ENCODE peak calls at places on chromosomes 5 and 9, in eight cellular contexts. Z is CD8-positive, alpha-beta T cell; A is CD4-positive, CD25-positive, alpha-beta regulatory T cell; D is fibroblast of lung; E is colonic mucosa; C is heart right ventricle; R is tibial artery; S is spleen. F is an unnamed sample.

GRCh38 chr5:35815089-35815936 is 41.4 kb upstream of the IL7R start:
- DNase-seq in Z (peak), A (peak), D (peak), E (peak), C (no peak), R (no peak), S (no peak), F (no peak)

GRCh38 chr9:89497181-89497963 is 541 bp downstream of the SEMA4D start:
- DNase-seq in Z (peak), A (peak), D (no peak), E (peak), C (no peak), R (no peak), S (peak), F (no peak)

GRCh38 chr9:32571969-32572899 is 725 bp downstream of the NDUFB6 start:
- DNase-seq in Z (peak), A (peak), D (peak), E (peak), C (peak), R (no peak), S (peak), F (no peak)

GRCh38 chr9:69955536-69956355 is 87.9 kb upstream of the MAMDC2 start:
- DNase-seq in Z (no peak), A (no peak), D (no peak), E (no peak), C (peak), R (no peak), S (no peak), F (no peak)

GRCh38 chr9:126809068-126809467 is 4.2 kb downstream of the ZBTB43 start:
- DNase-seq in Z (no peak), A (no peak), D (peak), E (no peak), C (no peak), R (no peak), S (no peak), F (no peak)

GRCh38 chr5:127757576-127757975 is 54.4 kb downstream of the CCDC192 start:
- DNase-seq in Z (no peak), A (peak), D (peak), E (peak), C (no peak), R (no peak), S (no peak), F (no peak)

GRCh38 chr9:19629506-19629905 is 159.3 kb downstream of the SLC24A2 start:
- DNase-seq in Z (no peak), A (no peak), D (no peak), E (no peak), C (no peak), R (no peak), S (no peak), F (no peak)

GRCh38 chr5:159310492-159310891 is 19.8 kb downstream of the IL12B start:
- DNase-seq in Z (peak), A (peak), D (no peak), E (peak), C (no peak), R (no peak), S (peak), F (no peak)

GRCh38 chr5:171207256-171207866 is 101.7 kb upstream of the TLX3 start:
- DNase-seq in Z (peak), A (peak), D (peak), E (no peak), C (no peak), R (no peak), S (no peak), F (no peak)

GRCh38 chr9:131851414-131851813 is 111.5 kb upstream of the RAPGEF1 start:
- DNase-seq in Z (no peak), A (no peak), D (no peak), E (no peak), C (no peak), R (no peak), S (no peak), F (no peak)

GRCh38 chr5:107467137-107467932 is 203.4 kb downstream of the EFNA5 start:
- DNase-seq in Z (no peak), A (no peak), D (no peak), E (peak), C (no peak), R (no peak), S (no peak), F (no peak)

GRCh38 chr5:38208782-38209378 is 49.5 kb upstream of the EGFLAM start:
- DNase-seq in Z (no peak), A (peak), D (peak), E (no peak), C (no peak), R (no peak), S (no peak), F (peak)

GRCh38 chr5:153618857-153619256 is 128.4 kb downstream of the GRIA1 start:
- DNase-seq in Z (no peak), A (no peak), D (no peak), E (no peak), C (no peak), R (no peak), S (no peak), F (peak)

GRCh38 chr5:138280915-138281314 is 6.5 kb upstream of the GFRA3 start:
- DNase-seq in Z (no peak), A (no peak), D (no peak), E (no peak), C (no peak), R (no peak), S (no peak), F (no peak)

GRCh38 chr9:98129451-98129881 is 10.4 kb upstream of the TRIM14 start:
- DNase-seq in Z (no peak), A (peak), D (no peak), E (no peak), C (no peak), R (peak), S (peak), F (no peak)

GRCh38 chr5:37831821-37832524 is 7.9 kb downstream of the GDNF start:
- DNase-seq in Z (no peak), A (no peak), D (peak), E (no peak), C (no peak), R (no peak), S (no peak), F (no peak)

GRCh38 chr5:54867310-54867944 is 118.0 kb downstream of the ESM1 start:
- DNase-seq in Z (no peak), A (peak), D (peak), E (no peak), C (no peak), R (no peak), S (no peak), F (no peak)

GRCh38 chr5:84696651-84697050 is 312.0 kb upstream of the EDIL3 start:
- DNase-seq in Z (no peak), A (no peak), D (peak), E (no peak), C (no peak), R (no peak), S (no peak), F (peak)

GRCh38 chr9:114250235-114250568 is 72.7 kb upstream of the ORM1 start:
- DNase-seq in Z (no peak), A (no peak), D (peak), E (peak), C (peak), R (peak), S (no peak), F (no peak)

GRCh38 chr9:137045294-137046093 is 483 bp downstream of the NPDC1 start:
- DNase-seq in Z (no peak), A (peak), D (peak), E (peak), C (peak), R (no peak), S (no peak), F (no peak)

GRCh38 chr9:137042751-137043727 is 2.9 kb downstream of the NPDC1 start:
- DNase-seq in Z (no peak), A (no peak), D (no peak), E (no peak), C (peak), R (no peak), S (no peak), F (no peak)

GRCh38 chr9:137046094-137046787 is at the start of gene NPDC1:
- DNase-seq in Z (peak), A (peak), D (peak), E (peak), C (peak), R (peak), S (peak), F (no peak)

GRCh38 chr9:137044502-137045177 is 1.3 kb downstream of the NPDC1 start:
- DNase-seq in Z (no peak), A (peak), D (no peak), E (peak), C (no peak), R (no peak), S (no peak), F (no peak)

DNA sequence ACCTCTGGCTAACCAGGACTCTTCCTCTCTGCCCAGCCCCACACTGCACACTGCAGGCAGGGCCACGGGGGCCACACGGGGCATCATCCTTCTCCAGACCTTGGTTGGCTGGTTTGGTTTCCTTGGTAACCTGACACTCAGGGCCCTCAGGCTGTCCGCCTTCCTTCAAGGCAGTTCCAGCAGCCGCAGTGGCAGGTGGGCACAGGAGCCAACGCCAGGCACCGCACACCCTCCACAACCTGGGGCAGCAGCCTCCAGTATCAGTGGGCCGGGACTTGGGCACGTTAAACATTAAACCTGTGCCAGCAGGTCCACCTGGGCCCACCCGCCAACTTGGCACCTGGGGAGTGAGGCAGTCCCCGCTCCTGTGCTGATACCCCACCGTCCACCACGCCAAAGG is 1.9 kb downstream of the NPDC1 start:
- DNase-seq in Z (no peak), A (no peak), D (no peak), E (no peak), C (no peak), R (no peak), S (no peak), F (no peak)
- H3K27ac ChIP-seq in Z (no peak), A (no peak), D (no peak), E (peak), C (peak), R (no peak), S (peak), F (no peak)

GRCh38 chr9:9499546-9499945 is 1113.3 kb downstream of the PTPRD start:
- DNase-seq in Z (no peak), A (no peak), D (no peak), E (no peak), C (no peak), R (no peak), S (no peak), F (no peak)

GRCh38 chr9:9504869-9505268 is 1107.9 kb downstream of the PTPRD start:
- DNase-seq in Z (no peak), A (no peak), D (no peak), E (no peak), C (no peak), R (no peak), S (no peak), F (no peak)
- H3K4me3 ChIP-seq in Z (no peak), A (no peak), D (no peak), E (no peak), C (no peak), R (no peak), S (no peak), F (no peak)

GRCh38 chr9:121326130-121326838 is 43.8 kb downstream of the STOM start:
- DNase-seq in Z (no peak), A (no peak), D (peak), E (peak), C (peak), R (peak), S (peak), F (no peak)

GRCh38 chr9:121324316-121324715 is 45.7 kb downstream of the STOM start:
- DNase-seq in Z (no peak), A (no peak), D (no peak), E (no peak), C (no peak), R (no peak), S (no peak), F (no peak)

GRCh38 chr9:121326924-121327613 is 43.0 kb downstream of the STOM start:
- DNase-seq in Z (no peak), A (no peak), D (no peak), E (no peak), C (no peak), R (no peak), S (no peak), F (no peak)

GRCh38 chr9:121324755-121325154 is 45.3 kb downstream of the STOM start:
- DNase-seq in Z (no peak), A (no peak), D (no peak), E (no peak), C (no peak), R (no peak), S (no peak), F (no peak)

GRCh38 chr9:121325387-121325786 is 44.7 kb downstream of the STOM start:
- DNase-seq in Z (no peak), A (no peak), D (no peak), E (no peak), C (no peak), R (no peak), S (no peak), F (no peak)
- H3K27ac ChIP-seq in Z (no peak), A (no peak), D (peak), E (peak), C (peak), R (peak), S (peak), F (no peak)

DNA sequence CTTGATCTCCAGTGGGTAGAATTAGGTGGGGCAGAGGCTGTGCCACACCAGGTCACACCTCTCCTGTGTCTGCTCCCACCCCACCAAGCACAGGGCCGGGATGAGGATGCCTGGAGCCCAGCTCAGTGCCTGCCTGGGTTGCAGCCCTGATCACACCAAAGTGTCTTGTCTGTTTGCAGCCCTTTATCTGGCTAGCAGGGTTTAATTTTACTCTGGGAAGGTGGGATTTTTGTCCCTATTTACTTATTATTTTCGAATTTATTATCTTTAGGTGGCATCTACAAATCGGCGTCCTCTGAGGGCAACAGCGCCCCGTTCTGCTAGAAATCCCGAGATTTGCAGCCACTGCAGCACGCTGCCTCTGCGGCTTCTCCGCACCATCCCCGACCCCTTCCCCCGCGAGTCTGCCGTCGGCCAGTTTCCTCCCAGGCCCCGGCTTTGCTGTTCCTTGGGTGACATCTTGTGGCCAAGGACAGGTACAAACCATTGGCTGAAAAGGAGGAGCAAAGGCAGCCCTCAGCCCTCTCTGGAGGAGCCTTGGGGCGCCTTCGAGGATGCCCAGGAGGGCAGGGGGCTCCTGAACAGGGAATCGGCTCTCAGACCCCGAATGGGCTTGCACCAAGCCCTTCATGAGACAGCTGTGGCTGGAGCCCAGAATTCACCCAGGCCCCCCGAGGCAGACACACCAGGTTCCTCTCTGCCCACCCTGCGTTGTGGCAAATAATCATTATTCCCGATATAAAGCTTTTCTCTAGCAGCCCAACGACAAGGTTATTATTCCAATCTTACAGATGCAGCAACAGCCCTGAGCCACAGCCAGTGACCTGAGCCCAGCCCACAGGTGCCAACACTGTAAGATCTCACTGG is 113.0 kb downstream of the GAPVD1 start:
- DNase-seq in Z (peak), A (peak), D (peak), E (peak), C (peak), R (no peak), S (peak), F (no peak)
- H3K4me3 ChIP-seq in Z (no peak), A (peak), D (peak), E (peak), C (peak), R (peak), S (no peak), F (peak)

GRCh38 chr9:29212590-29213373 is 1639.5 kb upstream of the C9orf72 start:
- DNase-seq in Z (no peak), A (no peak), D (no peak), E (no peak), C (no peak), R (no peak), S (no peak), F (no peak)

GRCh38 chr9:29211681-29212589 is 1638.7 kb upstream of the C9orf72 start:
- DNase-seq in Z (peak), A (peak), D (peak), E (peak), C (no peak), R (no peak), S (no peak), F (no peak)

GRCh38 chr9:29209748-29210276 is 1636.5 kb upstream of the C9orf72 start:
- DNase-seq in Z (no peak), A (no peak), D (no peak), E (no peak), C (no peak), R (no peak), S (no peak), F (no peak)

GRCh38 chr9:29208670-29209069 is 1635.4 kb upstream of the C9orf72 start:
- DNase-seq in Z (no peak), A (no peak), D (no peak), E (no peak), C (no peak), R (no peak), S (no peak), F (no peak)

GRCh38 chr9:29211003-29211584 is 1637.8 kb upstream of the C9orf72 start:
- DNase-seq in Z (no peak), A (no peak), D (no peak), E (no peak), C (no peak), R (no peak), S (no peak), F (no peak)
- H3K27ac ChIP-seq in Z (no peak), A (no peak), D (no peak), E (no peak), C (no peak), R (no peak), S (no peak), F (no peak)

DNA sequence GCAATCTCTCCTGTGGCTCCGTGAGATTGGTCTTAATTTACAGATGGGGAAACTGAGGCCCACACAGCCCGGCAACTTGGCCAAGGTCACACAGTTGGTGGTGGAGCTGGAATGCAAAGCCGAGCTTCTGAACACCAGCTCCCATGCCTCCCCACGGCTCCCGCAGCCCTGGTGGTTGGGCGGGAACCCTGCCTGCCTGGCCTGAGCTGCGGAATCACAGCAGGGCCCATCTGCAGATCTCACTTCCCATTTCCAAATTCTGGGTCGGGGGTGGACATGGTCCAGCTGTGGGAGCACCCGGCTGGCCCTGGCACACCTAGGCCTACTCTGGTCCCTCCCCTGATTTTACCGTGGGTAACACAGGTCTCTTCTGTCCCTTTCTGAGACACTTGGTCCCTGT is 35.3 kb upstream of the PHYKPL start:
- DNase-seq in Z (no peak), A (no peak), D (no peak), E (no peak), C (no peak), R (no peak), S (no peak), F (no peak)
- H3K4me3 ChIP-seq in Z (no peak), A (no peak), D (no peak), E (no peak), C (no peak), R (no peak), S (no peak), F (no peak)

DNA sequence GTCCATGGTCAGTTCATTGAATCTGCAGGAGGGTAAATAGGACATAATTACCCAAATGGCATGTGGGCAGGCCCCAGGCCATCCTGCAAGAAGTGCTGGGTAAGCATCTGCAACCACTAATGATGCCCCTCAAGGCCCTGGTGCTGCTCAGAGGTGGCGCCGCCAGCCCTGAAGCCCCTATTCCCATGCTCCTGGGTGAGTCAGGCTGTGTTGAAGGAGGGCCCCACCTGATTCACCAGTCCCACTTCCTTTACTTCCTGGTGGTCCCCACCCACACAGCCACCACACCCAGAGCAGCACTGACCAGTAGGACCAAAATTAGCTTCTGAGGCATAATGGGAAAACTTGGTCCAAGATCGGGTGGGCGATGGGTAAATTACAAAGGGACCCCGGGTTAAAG is 120.4 kb upstream of the SPRY4 start:
- DNase-seq in Z (no peak), A (no peak), D (no peak), E (no peak), C (no peak), R (no peak), S (no peak), F (no peak)
- H3K27ac ChIP-seq in Z (no peak), A (no peak), D (peak), E (no peak), C (peak), R (peak), S (peak), F (no peak)

GRCh38 chr9:36276840-36277239 is 18.6 kb upstream of the GNE start:
- DNase-seq in Z (no peak), A (no peak), D (peak), E (peak), C (no peak), R (no peak), S (no peak), F (no peak)
- H3K4me3 ChIP-seq in Z (no peak), A (no peak), D (peak), E (peak), C (no peak), R (peak), S (no peak), F (no peak)

GRCh38 chr5:32585446-32586250 is at the start of gene SUB1:
- DNase-seq in Z (peak), A (peak), D (peak), E (peak), C (peak), R (peak), S (peak), F (peak)
- H3K27ac ChIP-seq in Z (peak), A (peak), D (peak), E (peak), C (peak), R (peak), S (peak), F (peak)

DNA sequence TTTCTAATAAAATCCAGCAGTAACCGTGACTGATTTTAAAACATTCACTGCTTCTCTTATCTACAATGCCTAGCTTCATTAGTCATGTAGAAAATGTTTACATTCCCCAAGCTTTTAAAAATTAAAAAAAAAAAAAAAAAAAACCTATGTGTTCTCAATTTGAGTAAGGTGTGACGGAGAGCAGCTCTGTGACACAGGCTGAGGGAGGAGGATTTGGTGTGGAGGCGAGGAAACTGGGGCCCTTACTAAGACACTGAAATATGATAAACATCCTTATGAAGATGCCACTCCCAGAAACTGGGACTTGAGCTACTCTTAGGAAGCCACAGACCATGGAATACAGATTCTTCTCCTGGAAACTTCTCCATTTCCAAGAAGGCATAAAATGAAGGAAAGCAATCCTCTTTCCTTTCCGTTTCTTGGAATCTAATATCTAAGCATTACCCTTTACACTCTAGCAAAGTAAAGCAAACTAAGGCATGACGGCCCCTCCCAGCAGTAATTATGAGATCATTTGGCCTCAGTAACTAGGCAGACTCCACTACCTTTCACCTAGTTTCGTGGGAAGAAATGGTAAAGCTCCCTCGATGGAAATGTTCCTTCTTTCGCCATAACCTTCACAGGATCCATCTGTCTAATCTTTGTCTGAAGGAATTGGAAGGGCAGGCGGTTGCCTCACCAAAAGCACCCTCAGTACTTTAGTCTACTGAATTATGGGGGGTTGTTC is 23.5 kb downstream of the GRAMD2B start:
- DNase-seq in Z (no peak), A (peak), D (peak), E (peak), C (no peak), R (no peak), S (no peak), F (peak)
- H3K4me3 ChIP-seq in Z (no peak), A (peak), D (no peak), E (no peak), C (no peak), R (no peak), S (no peak), F (peak)

F was measured in keratinocyte.